ENCODE peak calls at places on chromosomes 16 and 17, in four cellular contexts. A, E, W and D are unnamed samples.

GRCh38 chr17:55266958-55267688 is 2.4 kb downstream of the HLF start:
- DNase-seq in E (no peak), A (no peak), W (no peak), D (no peak)

GRCh38 chr17:73498176-73498575 is 146.1 kb downstream of the SDK2 start:
- DNase-seq in A (no peak), W (no peak), E (no peak), D (no peak)

GRCh38 chr17:8151120-8151640 is 1.0 kb downstream of the PER1 start:
- DNase-seq in W (peak), A (no peak), E (no peak), D (no peak)

GRCh38 chr17:39678340-39679116 is 9.3 kb downstream of the PGAP3 start:
- DNase-seq in E (no peak), A (no peak), W (no peak), D (no peak)

GRCh38 chr17:41521574-41522261 is 3.0 kb upstream of the KRT15 start:
- DNase-seq in E (peak), A (peak), W (peak), D (peak)

GRCh38 chr17:33091271-33091670 is 99.6 kb downstream of the SPACA3 start:
- DNase-seq in A (no peak), E (no peak), W (no peak), D (no peak)

GRCh38 chr16:83046664-83047063 is 419.9 kb downstream of the CDH13 start:
- DNase-seq in A (no peak), W (no peak), E (no peak), D (no peak)

GRCh38 chr17:46742539-46743270 is 75.8 kb downstream of the WNT3 start:
- DNase-seq in W (peak), A (peak), E (no peak), D (peak)

GRCh38 chr16:26598061-26598460 is 468.7 kb upstream of the C16orf82 start:
- DNase-seq in A (peak), W (peak), E (no peak), D (peak)

GRCh38 chr17:2195729-2196128 is 107.9 kb downstream of the SMG6 start:
- DNase-seq in W (no peak), A (no peak), E (no peak), D (no peak)

GRCh38 chr17:1108810-1109605 is 70.8 kb downstream of the ABR start:
- DNase-seq in E (no peak), A (no peak), W (no peak), D (no peak)

GRCh38 chr16:11595908-11596504 is 9.3 kb upstream of the LITAF start:
- DNase-seq in E (no peak), W (no peak), A (no peak), D (no peak)

GRCh38 chr17:1229891-1230571 is 40.2 kb upstream of the BHLHA9 start:
- DNase-seq in A (no peak), E (no peak), W (no peak), D (no peak)

GRCh38 chr16:17437142-17437720 is 33.5 kb downstream of the XYLT1 start:
- DNase-seq in E (no peak), A (no peak), W (no peak), D (no peak)

GRCh38 chr17:68801564-68801963 is 153.6 kb downstream of the ABCA8 start:
- DNase-seq in A (no peak), W (no peak), E (no peak), D (no peak)

GRCh38 chr17:49447603-49448325 is 33.1 kb upstream of the PHB1 start:
- DNase-seq in A (no peak), W (no peak), E (no peak), D (no peak)

GRCh38 chr17:31296156-31296555 is 883 bp downstream of the OMG start:
- DNase-seq in W (no peak), A (no peak), E (no peak), D (no peak)

GRCh38 chr16:2090481-2090797 is 42.7 kb downstream of the TSC2 start:
- DNase-seq in E (no peak), A (no peak), W (no peak), D (no peak)

GRCh38 chr17:16446338-16446983 is 31.1 kb downstream of the TRPV2 start:
- DNase-seq in A (no peak), W (no peak), E (no peak), D (no peak)

GRCh38 chr16:68065716-68066305 is 19.4 kb upstream of the NFATC3 start:
- DNase-seq in E (no peak), A (no peak), W (no peak), D (no peak)

GRCh38 chr16:68059804-68060203 is 25.4 kb upstream of the NFATC3 start:
- DNase-seq in E (no peak), A (no peak), W (no peak), D (no peak)

GRCh38 chr16:68061396-68061795 is 23.8 kb upstream of the NFATC3 start:
- DNase-seq in A (no peak), E (no peak), W (no peak), D (no peak)

GRCh38 chr16:68064791-68065365 is 20.3 kb upstream of the NFATC3 start:
- DNase-seq in A (peak), E (peak), W (peak), D (no peak)

DNA sequence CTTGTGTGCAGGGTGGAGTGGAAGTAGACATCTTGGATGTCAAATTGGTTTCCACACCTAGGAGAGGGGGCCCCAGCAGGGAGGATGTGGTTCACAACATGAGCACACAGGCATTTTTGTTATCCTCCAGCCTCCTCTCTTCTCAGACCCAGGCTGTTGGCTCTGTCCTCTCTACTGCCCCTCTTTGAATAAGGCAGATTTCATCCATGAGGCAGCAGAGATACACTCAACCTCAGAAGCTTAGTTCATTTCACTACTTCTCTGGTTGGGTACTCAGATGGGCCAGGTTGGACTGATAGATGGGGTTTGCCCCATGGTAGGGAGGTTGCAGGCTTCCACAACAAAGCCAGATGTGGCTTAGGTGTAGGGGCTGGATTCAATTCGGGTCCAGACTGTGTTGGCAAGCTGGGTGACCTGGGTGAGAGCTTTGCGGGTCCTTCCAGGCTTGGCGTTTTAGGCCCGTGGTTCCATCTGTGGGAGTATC is 22.2 kb upstream of the NFATC3 start:
- DNase-seq in W (no peak), E (no peak), A (no peak), D (no peak)
- TF ChIP-seq TCF7L2 in W (no peak), E (no peak), A (no peak), D (no peak)

GRCh38 chr16:80480664-80481063 is 60.1 kb upstream of the DYNLRB2 start:
- DNase-seq in A (no peak), W (no peak), E (no peak), D (no peak)

DNA sequence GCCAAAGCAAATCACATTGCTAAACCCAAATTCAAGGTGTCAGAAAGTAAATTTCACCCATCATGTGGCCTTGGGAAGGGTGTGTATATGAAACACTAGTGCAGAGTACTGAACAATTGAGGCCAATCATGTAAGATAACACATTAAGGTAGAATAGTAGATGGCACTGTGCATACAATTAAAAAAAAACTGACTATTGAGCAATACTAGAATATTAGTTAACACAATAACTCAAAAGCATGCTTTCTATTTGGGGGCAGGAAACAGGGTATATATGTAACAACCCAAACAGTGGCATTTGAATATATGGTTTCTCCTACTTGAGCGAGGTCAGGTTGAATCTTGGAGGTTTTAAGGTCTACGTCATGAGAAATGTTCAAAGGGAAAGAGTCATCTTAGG is 63.0 kb upstream of the DYNLRB2 start:
- DNase-seq in W (no peak), E (no peak), A (no peak), D (no peak)
- TF ChIP-seq TCF7L2 in W (no peak), E (no peak), A (no peak), D (no peak)

GRCh38 chr17:81295678-81296381 is 723 bp upstream of the SLC38A10 start:
- DNase-seq in A (peak), W (peak), E (peak), D (no peak)
- TF ChIP-seq TCF7L2 in A (no peak), W (no peak), E (no peak), D (no peak)

DNA sequence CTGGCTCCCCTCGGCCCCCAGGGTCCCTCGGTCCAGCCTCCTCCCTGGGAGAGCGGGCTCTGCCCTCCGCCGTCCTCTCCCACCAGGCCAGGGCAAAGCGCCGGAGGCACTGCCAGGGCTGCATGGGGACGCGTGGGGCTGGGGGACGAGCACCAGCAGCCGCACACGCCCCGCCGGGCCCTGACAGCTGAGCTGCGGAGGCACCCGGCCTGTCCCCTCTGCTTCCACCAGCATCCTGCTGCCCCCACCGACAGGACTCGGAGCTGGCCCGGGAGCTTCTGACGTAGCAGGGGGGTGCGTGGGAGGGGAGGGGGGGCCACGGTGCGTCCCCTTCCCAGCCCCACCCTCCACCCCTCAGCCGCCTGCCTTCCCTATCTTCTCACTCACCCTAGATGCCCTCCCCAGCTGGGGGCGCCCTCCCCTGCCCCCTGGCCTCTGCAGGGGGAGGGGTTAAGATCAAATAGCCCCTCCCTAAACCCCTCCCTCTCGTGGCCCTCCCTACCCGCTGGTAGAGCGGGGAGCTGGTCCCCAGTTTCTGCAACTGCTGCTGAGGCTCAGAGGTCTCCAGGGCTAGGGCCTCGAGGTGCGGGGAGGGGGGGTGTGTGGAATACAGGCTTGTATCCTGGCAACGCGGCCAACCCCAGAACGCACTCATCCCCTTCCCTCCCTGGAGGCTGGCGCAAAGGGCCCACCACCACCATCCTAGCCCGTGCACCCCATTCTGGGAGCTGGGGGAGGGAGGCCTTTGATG is 1.1 kb downstream of the SRCIN1 start:
- DNase-seq in W (peak), E (peak), A (no peak), D (no peak)
- TF ChIP-seq TCF7L2 in W (no peak), E (no peak), A (no peak), D (no peak)